ENCODE peak calls at places on chromosomes 12 and 14, in seven cellular contexts. One of them, this sample, is unnamed.
A peak's percentile ranks its signal among the peaks of the same experiment; 100 is the strongest.

GRCh38 chr14:93337143-93337753 is 4.4 kb upstream of the BTBD7 start:
- DNase-seq in EL: no peak
- DNase-seq in C1 segment of cervical spinal cord: no peak
- DNase-seq in stimulated activated CD8-positive, alpha-beta memory T cell treated with anti-CD3 and anti-CD28 coated beads, Interleukin-12 subunit alpha, Interleukin-12 subunit beta, amount 100 ng/mL, for 1 hour: no peak
- DNase-seq in stimulated activated CD4-positive, alpha-beta T cell treated with anti-CD3 and anti-CD28 coated beads, Interleukin-1b, Interleukin-23, amount 100 ng/mL, for 24 hours: no peak
- DNase-seq in lung microvascular endothelial cell: no peak
- DNase-seq in Peyer's patch: no peak
- DNase-seq in this sample: no peak

GRCh38 chr14:27384124-27384523 is 786.3 kb upstream of the NOVA1 start:
- DNase-seq in Peyer's patch: no peak
- DNase-seq in EL: no peak
- DNase-seq in lung microvascular endothelial cell: no peak
- DNase-seq in stimulated activated CD8-positive, alpha-beta memory T cell treated with anti-CD3 and anti-CD28 coated beads, Interleukin-12 subunit alpha, Interleukin-12 subunit beta, amount 100 ng/mL, for 1 hour: no peak
- DNase-seq in stimulated activated CD4-positive, alpha-beta T cell treated with anti-CD3 and anti-CD28 coated beads, Interleukin-1b, Interleukin-23, amount 100 ng/mL, for 24 hours: no peak
- DNase-seq in C1 segment of cervical spinal cord: no peak
- DNase-seq in this sample: no peak

GRCh38 chr12:76503957-76504356 is 55.6 kb downstream of the OSBPL8 start:
- DNase-seq in lung microvascular endothelial cell: no peak
- DNase-seq in C1 segment of cervical spinal cord: no peak
- DNase-seq in stimulated activated CD8-positive, alpha-beta memory T cell treated with anti-CD3 and anti-CD28 coated beads, Interleukin-12 subunit alpha, Interleukin-12 subunit beta, amount 100 ng/mL, for 1 hour: no peak
- DNase-seq in Peyer's patch: no peak
- DNase-seq in stimulated activated CD4-positive, alpha-beta T cell treated with anti-CD3 and anti-CD28 coated beads, Interleukin-1b, Interleukin-23, amount 100 ng/mL, for 24 hours: no peak
- DNase-seq in EL: no peak
- DNase-seq in this sample: no peak

GRCh38 chr12:82866946-82867345 is 180.2 kb downstream of the TMTC2 start:
- DNase-seq in C1 segment of cervical spinal cord: no peak
- DNase-seq in stimulated activated CD4-positive, alpha-beta T cell treated with anti-CD3 and anti-CD28 coated beads, Interleukin-1b, Interleukin-23, amount 100 ng/mL, for 24 hours: no peak
- DNase-seq in EL: no peak
- DNase-seq in Peyer's patch: no peak
- DNase-seq in stimulated activated CD8-positive, alpha-beta memory T cell treated with anti-CD3 and anti-CD28 coated beads, Interleukin-12 subunit alpha, Interleukin-12 subunit beta, amount 100 ng/mL, for 1 hour: no peak
- DNase-seq in lung microvascular endothelial cell: no peak
- DNase-seq in this sample: no peak

GRCh38 chr12:16766736-16767135 is 160.8 kb upstream of the LMO3 start:
- DNase-seq in stimulated activated CD8-positive, alpha-beta memory T cell treated with anti-CD3 and anti-CD28 coated beads, Interleukin-12 subunit alpha, Interleukin-12 subunit beta, amount 100 ng/mL, for 1 hour: no peak
- DNase-seq in stimulated activated CD4-positive, alpha-beta T cell treated with anti-CD3 and anti-CD28 coated beads, Interleukin-1b, Interleukin-23, amount 100 ng/mL, for 24 hours: no peak
- DNase-seq in Peyer's patch: no peak
- DNase-seq in EL: no peak
- DNase-seq in lung microvascular endothelial cell: no peak
- DNase-seq in C1 segment of cervical spinal cord: no peak
- DNase-seq in this sample: no peak

GRCh38 chr14:91466192-91466591 is 43.9 kb downstream of the PPP4R3A start:
- DNase-seq in Peyer's patch: no peak
- DNase-seq in C1 segment of cervical spinal cord: no peak
- DNase-seq in EL: no peak
- DNase-seq in stimulated activated CD8-positive, alpha-beta memory T cell treated with anti-CD3 and anti-CD28 coated beads, Interleukin-12 subunit alpha, Interleukin-12 subunit beta, amount 100 ng/mL, for 1 hour: no peak
- DNase-seq in lung microvascular endothelial cell: no peak
- DNase-seq in stimulated activated CD4-positive, alpha-beta T cell treated with anti-CD3 and anti-CD28 coated beads, Interleukin-1b, Interleukin-23, amount 100 ng/mL, for 24 hours: no peak
- DNase-seq in this sample: no peak

GRCh38 chr14:38065101-38065762 is 142.5 kb upstream of the SSTR1 start:
- DNase-seq in C1 segment of cervical spinal cord: no peak
- DNase-seq in EL: no peak
- DNase-seq in stimulated activated CD8-positive, alpha-beta memory T cell treated with anti-CD3 and anti-CD28 coated beads, Interleukin-12 subunit alpha, Interleukin-12 subunit beta, amount 100 ng/mL, for 1 hour: peak; percentile 36
- DNase-seq in lung microvascular endothelial cell: peak; percentile 16
- DNase-seq in Peyer's patch: no peak
- DNase-seq in stimulated activated CD4-positive, alpha-beta T cell treated with anti-CD3 and anti-CD28 coated beads, Interleukin-1b, Interleukin-23, amount 100 ng/mL, for 24 hours: no peak
- DNase-seq in this sample: peak; percentile 41

GRCh38 chr12:67980391-67980790 is 8.9 kb upstream of the IFNG-AS1 start:
- DNase-seq in Peyer's patch: no peak
- DNase-seq in stimulated activated CD8-positive, alpha-beta memory T cell treated with anti-CD3 and anti-CD28 coated beads, Interleukin-12 subunit alpha, Interleukin-12 subunit beta, amount 100 ng/mL, for 1 hour: no peak
- DNase-seq in stimulated activated CD4-positive, alpha-beta T cell treated with anti-CD3 and anti-CD28 coated beads, Interleukin-1b, Interleukin-23, amount 100 ng/mL, for 24 hours: no peak
- DNase-seq in lung microvascular endothelial cell: no peak
- DNase-seq in C1 segment of cervical spinal cord: no peak
- DNase-seq in EL: no peak
- DNase-seq in this sample: no peak

GRCh38 chr12:110744176-110744575 is 1.5 kb upstream of the PPP1CC start:
- DNase-seq in lung microvascular endothelial cell: peak; percentile 23
- DNase-seq in stimulated activated CD4-positive, alpha-beta T cell treated with anti-CD3 and anti-CD28 coated beads, Interleukin-1b, Interleukin-23, amount 100 ng/mL, for 24 hours: no peak
- DNase-seq in Peyer's patch: no peak
- DNase-seq in stimulated activated CD8-positive, alpha-beta memory T cell treated with anti-CD3 and anti-CD28 coated beads, Interleukin-12 subunit alpha, Interleukin-12 subunit beta, amount 100 ng/mL, for 1 hour: no peak
- DNase-seq in EL: peak; percentile 90
- DNase-seq in C1 segment of cervical spinal cord: peak; percentile 58
- DNase-seq in this sample: no peak

GRCh38 chr14:104283197-104284106 is 145.1 kb downstream of the KIF26A start:
- DNase-seq in EL: no peak
- DNase-seq in lung microvascular endothelial cell: no peak
- DNase-seq in Peyer's patch: peak; percentile 73
- DNase-seq in stimulated activated CD4-positive, alpha-beta T cell treated with anti-CD3 and anti-CD28 coated beads, Interleukin-1b, Interleukin-23, amount 100 ng/mL, for 24 hours: no peak
- DNase-seq in stimulated activated CD8-positive, alpha-beta memory T cell treated with anti-CD3 and anti-CD28 coated beads, Interleukin-12 subunit alpha, Interleukin-12 subunit beta, amount 100 ng/mL, for 1 hour: no peak
- DNase-seq in C1 segment of cervical spinal cord: no peak
- DNase-seq in this sample: no peak

GRCh38 chr14:35998303-35998702 is 172.2 kb downstream of the BRMS1L start:
- DNase-seq in EL: no peak
- DNase-seq in Peyer's patch: no peak
- DNase-seq in stimulated activated CD8-positive, alpha-beta memory T cell treated with anti-CD3 and anti-CD28 coated beads, Interleukin-12 subunit alpha, Interleukin-12 subunit beta, amount 100 ng/mL, for 1 hour: no peak
- DNase-seq in stimulated activated CD4-positive, alpha-beta T cell treated with anti-CD3 and anti-CD28 coated beads, Interleukin-1b, Interleukin-23, amount 100 ng/mL, for 24 hours: no peak
- DNase-seq in lung microvascular endothelial cell: no peak
- DNase-seq in C1 segment of cervical spinal cord: no peak
- DNase-seq in this sample: no peak

GRCh38 chr14:102512713-102513373 is 3.3 kb upstream of the ANKRD9 start:
- DNase-seq in Peyer's patch: no peak
- DNase-seq in C1 segment of cervical spinal cord: no peak
- DNase-seq in stimulated activated CD8-positive, alpha-beta memory T cell treated with anti-CD3 and anti-CD28 coated beads, Interleukin-12 subunit alpha, Interleukin-12 subunit beta, amount 100 ng/mL, for 1 hour: no peak
- DNase-seq in lung microvascular endothelial cell: no peak
- DNase-seq in stimulated activated CD4-positive, alpha-beta T cell treated with anti-CD3 and anti-CD28 coated beads, Interleukin-1b, Interleukin-23, amount 100 ng/mL, for 24 hours: no peak
- DNase-seq in EL: no peak
- DNase-seq in this sample: no peak

GRCh38 chr14:22384974-22385526 is 204.0 kb downstream of the DAD1 start:
- DNase-seq in stimulated activated CD8-positive, alpha-beta memory T cell treated with anti-CD3 and anti-CD28 coated beads, Interleukin-12 subunit alpha, Interleukin-12 subunit beta, amount 100 ng/mL, for 1 hour: no peak
- DNase-seq in C1 segment of cervical spinal cord: no peak
- DNase-seq in EL: no peak
- DNase-seq in stimulated activated CD4-positive, alpha-beta T cell treated with anti-CD3 and anti-CD28 coated beads, Interleukin-1b, Interleukin-23, amount 100 ng/mL, for 24 hours: no peak
- DNase-seq in Peyer's patch: no peak
- DNase-seq in lung microvascular endothelial cell: no peak
- DNase-seq in this sample: no peak

GRCh38 chr12:46921754-46922113 is 95.9 kb upstream of the SLC38A4 start:
- DNase-seq in stimulated activated CD4-positive, alpha-beta T cell treated with anti-CD3 and anti-CD28 coated beads, Interleukin-1b, Interleukin-23, amount 100 ng/mL, for 24 hours: no peak
- DNase-seq in lung microvascular endothelial cell: no peak
- DNase-seq in Peyer's patch: no peak
- DNase-seq in EL: no peak
- DNase-seq in stimulated activated CD8-positive, alpha-beta memory T cell treated with anti-CD3 and anti-CD28 coated beads, Interleukin-12 subunit alpha, Interleukin-12 subunit beta, amount 100 ng/mL, for 1 hour: no peak
- DNase-seq in C1 segment of cervical spinal cord: no peak
- DNase-seq in this sample: no peak

This sample was measured in activated gamma-delta T cell treated with anti-CD3 and anti-CD28 coated beads, Interleukin-2, amount 50 U/mL, for 16 hours.